ENCODE peak calls at places on chromosomes 7 and 10, in nine cellular contexts. C is effector memory CD8-positive, alpha-beta T cell; E is myocyte; P is LoVo; Z is mesendoderm; U is ELR; O is cardiac muscle cell; A is stimulated activated CD8-positive, alpha-beta memory T cell treated with anti-CD3 and anti-CD28 coated beads, Interleukin-2, amount 100 ng/mL, for 1 hour; D is left cardiac atrium. R is an unnamed sample.

GRCh38 chr10:114541081-114541833 is 116.8 kb downstream of the ABLIM1 start:
- DNase-seq in Z (peak; percentile 65), O (peak; percentile 81), A (peak; percentile 51), D (peak; percentile 81), U (peak; percentile 49), C (peak; percentile 74), E (peak; percentile 73), P (no peak), R (peak; percentile 41)

GRCh38 chr10:51462076-51462779 is 237.2 kb downstream of the CSTF2T start:
- DNase-seq in Z (no peak), E (peak; percentile 0), D (no peak), C (no peak), P (peak; percentile 16), U (no peak), O (no peak), A (no peak), R (no peak)

GRCh38 chr7:7686806-7687205 is 31.6 kb downstream of the RPA3 start:
- DNase-seq in E (no peak), C (no peak), Z (no peak), D (no peak), U (no peak), O (peak; percentile 16), P (no peak), A (no peak), R (no peak)

GRCh38 chr7:517848-518629 is 1.6 kb downstream of the PDGFA start:
- DNase-seq in D (peak; percentile 83), P (peak; percentile 49), U (peak; percentile 66), C (no peak), A (no peak), Z (peak; percentile 51), O (peak; percentile 83), E (peak; percentile 87), R (peak; percentile 66)

GRCh38 chr7:42020067-42020466 is 216.9 kb downstream of the GLI3 start:
- DNase-seq in C (no peak), U (no peak), D (no peak), P (no peak), E (no peak), Z (no peak), A (no peak), O (no peak), R (no peak)

GRCh38 chr10:31977440-31978157 is 49.0 kb upstream of the ARHGAP12 start:
- DNase-seq in C (no peak), U (peak; percentile 85), O (peak; percentile 59), A (no peak), D (no peak), P (no peak), Z (peak; percentile 27), E (no peak), R (no peak)

GRCh38 chr7:111525100-111525499 is 37.2 kb downstream of the IMMP2L start:
- DNase-seq in D (no peak), O (no peak), A (no peak), Z (peak; percentile 22), C (no peak), E (no peak), U (no peak), P (no peak), R (no peak)

GRCh38 chr10:102713483-102713813 is 749 bp downstream of the ARL3 start:
- DNase-seq in O (no peak), C (no peak), A (no peak), D (no peak), Z (no peak), E (no peak), U (no peak), P (no peak), R (no peak)

GRCh38 chr7:13139436-13139835 is 452.0 kb downstream of the ARL4A start:
- DNase-seq in E (no peak), D (no peak), Z (no peak), A (no peak), P (no peak), U (no peak), C (no peak), O (no peak), R (no peak)

GRCh38 chr10:110056822-110057221 is 49.0 kb downstream of the ADD3 start:
- DNase-seq in U (peak; percentile 53), Z (no peak), O (peak; percentile 69), E (peak; percentile 22), A (no peak), C (no peak), D (no peak), P (no peak), R (no peak)

GRCh38 chr7:23544913-23545354 is 13.2 kb upstream of the TRA2A start:
- DNase-seq in U (peak; percentile 64), O (peak; percentile 35), D (no peak), A (no peak), C (no peak), Z (peak; percentile 82), E (no peak), P (peak; percentile 55), R (no peak)

GRCh38 chr10:13395540-13395939 is 47.4 kb upstream of the SEPHS1 start:
- DNase-seq in C (no peak), O (no peak), A (no peak), D (no peak), U (no peak), E (no peak), Z (no peak), P (no peak), R (no peak)

GRCh38 chr10:124624456-124624855 is 119.7 kb downstream of the FAM53B start:
- DNase-seq in E (no peak), P (no peak), C (no peak), Z (no peak), D (no peak), A (no peak), O (no peak), U (no peak), R (no peak)

GRCh38 chr7:80182630-80183276 is 48.1 kb downstream of the GNAI1 start:
- DNase-seq in U (peak; percentile 64), A (no peak), D (no peak), C (no peak), E (no peak), Z (peak; percentile 79), P (no peak), O (no peak), R (no peak)

GRCh38 chr7:75928600-75928939 is 13.6 kb downstream of the POR start:
- DNase-seq in P (no peak), U (no peak), O (no peak), C (no peak), A (no peak), D (no peak), Z (no peak), E (no peak), R (no peak)

GRCh38 chr10:114042895-114043531 is 653 bp upstream of the ADRB1 start:
- DNase-seq in Z (peak; percentile 54), D (peak; percentile 51), A (no peak), E (peak; percentile 40), U (peak; percentile 50), P (peak; percentile 59), C (peak; percentile 7), O (no peak), R (peak; percentile 60)

GRCh38 chr10:86779267-86780017 is 23.0 kb downstream of the BMPR1A start:
- DNase-seq in E (no peak), O (peak; percentile 66), Z (no peak), P (no peak), A (no peak), U (peak; percentile 41), C (no peak), D (no peak), R (no peak)

GRCh38 chr10:47339759-47340612 is 8.2 kb upstream of the RBP3 start:
- DNase-seq in P (no peak), O (no peak), C (no peak), Z (no peak), A (no peak), D (no peak), E (no peak), U (no peak), R (no peak)

GRCh38 chr10:28663576-28664368 is 13.5 kb upstream of the BAMBI start:
- DNase-seq in P (peak; percentile 81), U (peak; percentile 85), O (peak; percentile 94), E (peak; percentile 89), C (peak; percentile 62), D (peak; percentile 82), Z (peak; percentile 91), A (peak; percentile 42), R (peak; percentile 74)

GRCh38 chr10:34098817-34099567 is 716.1 kb downstream of the PARD3 start:
- DNase-seq in A (no peak), Z (no peak), O (no peak), E (no peak), C (no peak), U (no peak), D (no peak), P (no peak), R (no peak)

GRCh38 chr7:40429821-40430220 is 295.0 kb downstream of the SUGCT start:
- DNase-seq in P (no peak), D (no peak), O (peak; percentile 56), U (peak; percentile 12), E (no peak), C (no peak), A (no peak), Z (no peak), R (no peak)

GRCh38 chr10:13414137-13414536 is 66.0 kb upstream of the SEPHS1 start:
- DNase-seq in P (no peak), D (no peak), O (no peak), U (no peak), E (no peak), C (no peak), Z (no peak), A (no peak), R (no peak)

GRCh38 chr7:25851332-25852248 is 300.4 kb upstream of the NFE2L3 start:
- DNase-seq in Z (peak; percentile 86), P (peak; percentile 91), E (peak; percentile 93), C (no peak), O (peak; percentile 90), A (no peak), U (peak; percentile 81), D (peak; percentile 80), R (peak; percentile 85)

GRCh38 chr7:77738871-77739270 is 42.6 kb downstream of the RSBN1L start:
- DNase-seq in E (no peak), P (peak; percentile 18), A (no peak), D (no peak), O (peak; percentile 25), Z (peak; percentile 82), C (no peak), U (peak; percentile 58), R (no peak)

GRCh38 chr10:27558612-27559020 is 54.5 kb downstream of the RAB18 start:
- DNase-seq in A (no peak), P (peak; percentile 60), E (peak; percentile 79), O (peak; percentile 70), D (peak; percentile 36), U (peak; percentile 77), Z (peak; percentile 80), C (peak; percentile 27), R (no peak)

GRCh38 chr7:518630-519428 is 817 bp downstream of the PDGFA start:
- DNase-seq in U (peak; percentile 76), Z (peak; percentile 68), O (peak; percentile 88), A (no peak), D (peak; percentile 85), P (peak; percentile 87), C (no peak), E (peak; percentile 91), R (peak; percentile 86)

GRCh38 chr7:34939175-34939574 is 98.1 kb downstream of the DPY19L1 start:
- DNase-seq in C (no peak), Z (peak; percentile 35), E (peak; percentile 55), D (no peak), O (peak; percentile 92), A (no peak), U (peak; percentile 96), P (no peak), R (no peak)

GRCh38 chr10:101896466-101896865 is 52.9 kb upstream of the KCNIP2 start:
- DNase-seq in P (no peak), U (peak; percentile 9), E (no peak), O (no peak), C (no peak), D (no peak), A (no peak), Z (no peak), R (no peak)

GRCh38 chr7:135434047-135434446 is 75.9 kb downstream of the CNOT4 start:
- DNase-seq in P (no peak), Z (no peak), E (no peak), D (no peak), C (no peak), A (no peak), O (no peak), U (no peak), R (no peak)

GRCh38 chr7:72336887-72337821 is 75.0 kb downstream of the CALN1 start:
- DNase-seq in Z (peak; percentile 58), D (no peak), C (no peak), P (no peak), E (no peak), O (no peak), A (no peak), U (no peak), R (no peak)

GRCh38 chr10:118638680-118639079 is 43.2 kb upstream of the PRLHR start:
- DNase-seq in Z (no peak), P (no peak), O (no peak), E (no peak), D (no peak), C (no peak), U (no peak), A (no peak), R (no peak)

R was measured in heart right ventricle.